ENCODE peak calls at places on chromosomes 13 and 19, in five cellular contexts. N is H1, J is neuronal stem cell, M is H9, D is trophoblast cell. X is an unnamed sample.

GRCh38 chr19:5534787-5535586 is 32.8 kb downstream of the TINCR start:
- DNase-seq in N (peak; percentile 89), J (no peak), M (peak; percentile 57), D (peak; percentile 44), X (no peak)

GRCh38 chr19:12773571-12773970 is 1.8 kb downstream of the HOOK2 start:
- DNase-seq in N (no peak), J (no peak), M (no peak), D (no peak), X (peak; percentile 41)

GRCh38 chr19:55809381-55810058 is 22.3 kb downstream of the NLRP11 start:
- DNase-seq in N (peak; percentile 44), J (no peak), M (peak; percentile 31), D (peak; percentile 80), X (no peak)

GRCh38 chr19:16070366-16070990 is 5.8 kb upstream of the TPM4 start:
- DNase-seq in N (no peak), J (no peak), M (no peak), D (no peak), X (no peak)

GRCh38 chr13:42354246-42355117 is 82.5 kb downstream of the AKAP11 start:
- DNase-seq in N (no peak), J (no peak), M (no peak), D (no peak), X (peak; percentile 45)

GRCh38 chr13:106118050-106118449 is 417.4 kb downstream of the EFNB2 start:
- DNase-seq in N (no peak), J (no peak), M (no peak), D (peak; percentile 28), X (no peak)

GRCh38 chr13:33235078-33235477 is 50.5 kb downstream of the STARD13 start:
- DNase-seq in N (no peak), J (no peak), M (no peak), D (peak; percentile 69), X (peak; percentile 39)

GRCh38 chr13:79434578-79434977 is 28.5 kb upstream of the RBM26 start:
- DNase-seq in N (no peak), J (no peak), M (no peak), D (no peak), X (peak; percentile 35)

GRCh38 chr19:9640956-9641355 is 19.9 kb upstream of the ZNF561 start:
- DNase-seq in N (no peak), J (no peak), M (no peak), D (no peak), X (no peak)
- H2BK12ac ChIP-seq in N (no peak overlapping the region), J (no peak overlapping the region), M (no peak overlapping the region), D (no peak overlapping the region), X (no peak overlapping the region)

DNA sequence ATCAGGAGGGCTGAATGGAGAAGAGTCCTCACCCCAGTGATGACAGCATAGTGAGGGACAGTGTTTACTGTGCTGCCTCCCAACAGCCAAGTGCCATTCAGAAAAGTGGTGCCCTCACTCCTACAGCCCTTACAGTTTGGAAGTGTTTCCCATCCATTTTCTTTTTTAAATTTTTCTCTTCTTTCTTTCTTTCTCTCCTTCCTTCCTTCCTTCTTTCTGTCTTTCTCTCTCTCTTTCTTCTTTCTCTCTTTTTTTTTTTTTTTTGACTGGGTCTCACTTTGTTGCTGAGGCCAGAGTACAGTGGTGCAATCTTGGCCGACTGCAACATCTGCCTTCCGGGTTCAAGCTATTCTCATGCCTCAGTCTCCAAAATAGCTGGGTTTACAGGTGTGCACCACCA is 755.3 kb downstream of the UQCRFS1 start:
- DNase-seq in N (no peak), J (no peak), M (no peak), D (no peak), X (no peak)
- H2BK12ac ChIP-seq in N (no peak overlapping the region), J (no peak overlapping the region), M (no peak overlapping the region), D (no peak overlapping the region), X (no peak overlapping the region)

GRCh38 chr13:27203186-27203585 is 31.6 kb upstream of the USP12 start:
- DNase-seq in N (no peak), J (no peak), M (no peak), D (no peak), X (no peak)

GRCh38 chr13:27199691-27200090 is 28.1 kb upstream of the USP12 start:
- DNase-seq in N (no peak), J (no peak), M (no peak), D (no peak), X (no peak)

GRCh38 chr13:27203854-27204253 is 32.2 kb upstream of the USP12 start:
- DNase-seq in N (no peak), J (no peak), M (no peak), D (no peak), X (no peak)

GRCh38 chr13:27201661-27202060 is 30.1 kb upstream of the USP12 start:
- DNase-seq in N (no peak), J (no peak), M (no peak), D (no peak), X (no peak)

DNA sequence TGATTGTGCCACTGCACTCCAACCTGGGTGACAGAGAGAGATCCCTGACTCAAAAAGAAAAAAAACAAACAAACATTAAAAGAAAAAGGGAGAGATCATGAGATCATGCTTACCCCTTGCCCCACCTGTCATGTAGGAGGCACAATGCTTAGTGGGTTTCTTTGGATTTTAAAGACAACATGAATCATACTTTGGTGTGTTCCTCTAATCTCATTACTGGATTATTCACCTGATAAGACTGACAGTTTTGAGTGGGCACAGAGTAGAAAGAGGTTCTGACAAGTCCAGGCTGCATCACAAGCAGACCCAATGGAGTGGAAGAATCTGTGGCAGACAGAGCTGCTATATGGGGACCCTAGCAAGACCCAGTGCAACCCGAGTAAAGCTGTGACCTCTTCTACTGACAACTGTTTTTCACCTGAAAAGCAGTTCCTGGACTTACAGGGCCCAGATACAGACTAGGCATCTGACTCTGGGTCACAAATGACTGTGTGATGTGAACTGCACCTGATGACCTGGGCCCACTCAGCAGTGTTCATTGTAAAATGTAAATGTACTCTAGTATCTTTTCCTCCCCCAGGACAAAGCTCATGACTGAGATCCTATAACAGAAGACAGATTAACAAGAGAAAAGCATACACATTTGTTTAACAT is 28.9 kb upstream of the USP12 start:
- DNase-seq in N (no peak), J (no peak), M (no peak), D (no peak), X (no peak)
- H2BK12ac ChIP-seq in N (no peak overlapping the region), J (no peak overlapping the region), M (no peak overlapping the region), D (no peak overlapping the region), X (no peak overlapping the region)

GRCh38 chr13:92365904-92366303 is 860.7 kb upstream of the GPC6 start:
- DNase-seq in N (no peak), J (no peak), M (no peak), D (no peak), X (no peak)

GRCh38 chr13:92362717-92363116 is 863.9 kb upstream of the GPC6 start:
- DNase-seq in N (no peak), J (no peak), M (no peak), D (no peak), X (peak; percentile 19)
- H2BK12ac ChIP-seq in N (no peak overlapping the region), J (no peak overlapping the region), M (no peak overlapping the region), D (no peak overlapping the region), X (no peak overlapping the region)

GRCh38 chr19:32150605-32151004 is 194.8 kb upstream of the ZNF507 start:
- DNase-seq in N (no peak), J (no peak), M (no peak), D (no peak), X (no peak)
- H2BK12ac ChIP-seq in N (no peak overlapping the region), J (no peak overlapping the region), M (no peak overlapping the region), D (no peak overlapping the region), X (no peak overlapping the region)

X was measured in mesenchymal stem cell.